ENCODE peak calls at places on chromosomes 4 and X, in five cellular contexts. R, T, M, C and Q are unnamed samples.

GRCh38 chrX:130975947-130976346 is 72.9 kb upstream of the ENOX2 start:
- DNase-seq in T (no peak), C (no peak), R (no peak), M (peak), Q (no peak)

GRCh38 chr4:3865986-3866812 is 100.0 kb downstream of the ADRA2C start:
- DNase-seq in T (no peak), M (peak), R (no peak), C (peak), Q (no peak)

GRCh38 chr4:25075851-25076250 is 45.1 kb upstream of the LGI2 start:
- DNase-seq in T (no peak), R (no peak), C (no peak), M (no peak), Q (no peak)

GRCh38 chr4:142530724-142531123 is 315.4 kb downstream of the INPP4B start:
- DNase-seq in M (no peak), C (no peak), R (no peak), T (no peak), Q (no peak)

GRCh38 chr4:105797225-105797624 is 88.6 kb downstream of the GSTCD start:
- DNase-seq in R (no peak), M (no peak), T (no peak), C (no peak), Q (no peak)

GRCh38 chr4:83170952-83171399 is 56.4 kb upstream of the PLAC8 start:
- DNase-seq in M (no peak), C (no peak), R (no peak), T (no peak), Q (no peak)

GRCh38 chrX:39336709-39337294 is 535.5 kb downstream of the MID1IP1 start:
- DNase-seq in R (no peak), T (no peak), C (no peak), M (no peak), Q (no peak)

GRCh38 chr4:150348079-150348478 is 233.9 kb upstream of the MAB21L2 start:
- DNase-seq in M (no peak), T (no peak), C (no peak), R (no peak), Q (no peak)

GRCh38 chr4:2861631-2862436 is 18.2 kb downstream of the ADD1 start:
- DNase-seq in C (no peak), T (no peak), M (no peak), R (no peak), Q (no peak)

GRCh38 chrX:40209951-40210617 is 112.3 kb upstream of the BCOR start:
- DNase-seq in T (no peak), M (no peak), R (no peak), C (no peak), Q (no peak)